ENCODE peak calls at places on chromosomes 12 and 14, in six cellular contexts. N, L, Z, T, C and D are unnamed samples.

GRCh38 chr14:65019944-65020566 is 33.4 kb downstream of the FNTB start:
- DNase-seq in N (no peak), L (no peak), Z (peak; percentile 51), T (peak; percentile 38), C (peak; percentile 52), D (peak; percentile 33)

GRCh38 chr12:7131502-7131866 is 1.3 kb downstream of the CLSTN3 start:
- DNase-seq in N (no peak), L (no peak), Z (no peak), T (no peak), C (no peak), D (no peak)

GRCh38 chr12:88298761-88299242 is 156.7 kb downstream of the TMTC3 start:
- DNase-seq in N (no peak), L (no peak), Z (peak; percentile 10), T (no peak), C (no peak), D (no peak)

GRCh38 chr14:100677925-100678765 is 48.5 kb upstream of the DLK1 start:
- DNase-seq in N (peak; percentile 83), L (no peak), Z (no peak), T (peak; percentile 83), C (peak; percentile 75), D (no peak)

GRCh38 chr14:94027566-94028449 is 1.7 kb downstream of the OTUB2 start:
- DNase-seq in N (no peak), L (no peak), Z (no peak), T (no peak), C (no peak), D (peak; percentile 65)

GRCh38 chr14:31541702-31542101 is 19.5 kb upstream of the NUBPL start:
- DNase-seq in N (no peak), L (no peak), Z (no peak), T (no peak), C (no peak), D (no peak)

GRCh38 chr14:56205906-56206305 is 87.7 kb downstream of the PELI2 start:
- DNase-seq in N (no peak), L (no peak), Z (no peak), T (no peak), C (no peak), D (no peak)

GRCh38 chr12:3898751-3899150 is 25.6 kb upstream of the PARP11 start:
- DNase-seq in N (no peak), L (no peak), Z (no peak), T (no peak), C (no peak), D (no peak)

GRCh38 chr14:28767239-28767850 is 758 bp downstream of the FOXG1 start:
- DNase-seq in N (no peak), L (no peak), Z (no peak), T (no peak), C (no peak), D (no peak)

GRCh38 chr12:130664772-130665171 is 51.3 kb downstream of the RIMBP2 start:
- DNase-seq in N (no peak), L (no peak), Z (no peak), T (no peak), C (no peak), D (no peak)

GRCh38 chr12:7439579-7440505 is 4.1 kb downstream of the CD163L1 start:
- DNase-seq in N (no peak), L (no peak), Z (peak; percentile 53), T (no peak), C (peak; percentile 76), D (no peak)

GRCh38 chr12:121823101-121823726 is 19.4 kb downstream of the SETD1B start:
- DNase-seq in N (peak; percentile 64), L (no peak), Z (no peak), T (no peak), C (no peak), D (no peak)

GRCh38 chr12:65923228-65923627 is 98.9 kb downstream of the HMGA2 start:
- DNase-seq in N (no peak), L (no peak), Z (no peak), T (no peak), C (no peak), D (no peak)

GRCh38 chr14:66069830-66070541 is 416.2 kb upstream of the CCDC196 start:
- DNase-seq in N (no peak), L (no peak), Z (no peak), T (no peak), C (no peak), D (peak; percentile 14)

GRCh38 chr12:64092507-64092906 is 129.6 kb downstream of the KICS2 start:
- DNase-seq in N (no peak), L (no peak), Z (no peak), T (no peak), C (no peak), D (no peak)

GRCh38 chr14:81234268-81234667 is 13.5 kb upstream of the GTF2A1 start:
- DNase-seq in N (no peak), L (no peak), Z (no peak), T (no peak), C (no peak), D (no peak)

GRCh38 chr14:101174980-101175606 is 271.6 kb upstream of the RTL1 start:
- DNase-seq in N (no peak), L (no peak), Z (no peak), T (peak; percentile 10), C (no peak), D (no peak)

GRCh38 chr12:69642531-69642930 is 31.8 kb upstream of the LRRC10 start:
- DNase-seq in N (no peak), L (no peak), Z (no peak), T (no peak), C (no peak), D (no peak)
- TF ChIP-seq POLR2A in N (no peak), L (no peak), Z (no peak), T (no peak), C (no peak), D (no peak)

DNA sequence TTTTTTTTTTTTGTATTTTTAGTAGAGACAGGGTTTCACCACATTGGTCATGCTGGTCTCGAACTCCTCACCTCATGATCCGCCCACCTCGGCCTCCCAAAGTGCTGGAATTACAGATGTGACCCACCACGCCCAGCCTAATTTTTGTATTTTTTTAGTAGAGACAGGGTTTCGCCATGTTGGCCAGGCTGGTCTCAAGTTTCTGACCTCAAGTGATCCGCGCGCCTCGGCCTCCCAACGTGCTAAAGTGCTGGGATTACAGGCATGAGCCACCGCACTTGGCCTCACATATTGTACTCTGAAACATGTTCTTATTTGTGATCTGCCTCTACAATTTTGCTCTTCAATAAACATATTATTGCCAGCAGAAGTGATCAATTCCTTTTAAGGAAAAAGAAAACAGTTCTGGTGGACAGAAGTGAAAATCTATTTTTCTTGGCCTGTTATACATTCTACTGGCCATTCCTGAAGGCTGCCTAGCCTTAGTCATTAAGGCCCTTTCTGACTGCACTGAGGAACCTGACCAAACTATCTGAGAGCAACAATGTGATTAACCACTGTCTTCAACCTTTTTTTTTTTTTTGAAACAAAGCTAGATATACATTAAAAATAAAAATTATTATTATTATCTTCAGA is 36.1 kb downstream of the SNX6 start:
- DNase-seq in N (no peak), L (no peak), Z (no peak), T (no peak), C (no peak), D (no peak)
- TF ChIP-seq POLR2A in N (no peak), L (no peak), Z (no peak), T (no peak), C (no peak), D (no peak)

GRCh38 chr12:104986022-104986941 is at the start of gene NOPCHAP1:
- DNase-seq in N (peak; percentile 95), L (peak; percentile 79), Z (peak; percentile 92), T (peak; percentile 93), C (peak; percentile 95), D (peak; percentile 86)
- TF ChIP-seq POLR2A in N (peak; percentile 26), L (peak; percentile 64), Z (peak; percentile 98), T (peak; percentile 43), C (peak; percentile 91), D (peak; percentile 92)

DNA sequence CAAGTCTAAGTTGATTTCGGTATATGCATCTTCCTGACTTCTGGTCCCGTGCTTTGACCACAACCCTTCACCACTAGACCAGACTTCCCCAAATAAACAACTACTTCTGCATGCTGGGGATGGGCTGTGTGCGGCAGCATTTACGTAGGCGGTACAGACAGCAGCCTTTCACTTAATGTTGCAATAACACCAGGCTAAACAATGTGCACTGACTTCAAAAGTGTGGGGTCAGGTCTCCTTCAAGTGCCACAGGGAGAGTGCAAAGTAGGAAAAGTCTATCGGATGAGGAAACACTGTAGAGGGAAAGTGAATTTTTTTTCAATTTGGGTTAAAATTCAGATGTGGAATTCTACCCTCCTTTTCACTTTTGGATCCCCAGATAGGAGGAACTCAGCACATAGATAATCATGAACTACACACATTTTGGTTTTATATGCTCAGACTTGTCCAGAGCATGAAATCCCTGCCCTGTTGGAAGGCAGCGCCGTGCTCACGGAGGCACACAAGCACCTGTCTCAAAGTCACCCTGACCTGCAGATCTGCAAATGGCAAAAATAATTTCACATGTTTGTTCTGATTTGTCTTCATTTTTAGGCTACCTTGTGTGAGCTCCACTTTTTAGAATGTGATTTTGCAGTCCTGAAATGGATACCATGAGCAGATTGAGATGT is 3.6 kb upstream of the FOS start:
- DNase-seq in N (peak; percentile 84), L (peak; percentile 27), Z (no peak), T (no peak), C (no peak), D (no peak)
- TF ChIP-seq POLR2A in N (no peak), L (no peak), Z (no peak), T (no peak), C (no peak), D (no peak)

DNA sequence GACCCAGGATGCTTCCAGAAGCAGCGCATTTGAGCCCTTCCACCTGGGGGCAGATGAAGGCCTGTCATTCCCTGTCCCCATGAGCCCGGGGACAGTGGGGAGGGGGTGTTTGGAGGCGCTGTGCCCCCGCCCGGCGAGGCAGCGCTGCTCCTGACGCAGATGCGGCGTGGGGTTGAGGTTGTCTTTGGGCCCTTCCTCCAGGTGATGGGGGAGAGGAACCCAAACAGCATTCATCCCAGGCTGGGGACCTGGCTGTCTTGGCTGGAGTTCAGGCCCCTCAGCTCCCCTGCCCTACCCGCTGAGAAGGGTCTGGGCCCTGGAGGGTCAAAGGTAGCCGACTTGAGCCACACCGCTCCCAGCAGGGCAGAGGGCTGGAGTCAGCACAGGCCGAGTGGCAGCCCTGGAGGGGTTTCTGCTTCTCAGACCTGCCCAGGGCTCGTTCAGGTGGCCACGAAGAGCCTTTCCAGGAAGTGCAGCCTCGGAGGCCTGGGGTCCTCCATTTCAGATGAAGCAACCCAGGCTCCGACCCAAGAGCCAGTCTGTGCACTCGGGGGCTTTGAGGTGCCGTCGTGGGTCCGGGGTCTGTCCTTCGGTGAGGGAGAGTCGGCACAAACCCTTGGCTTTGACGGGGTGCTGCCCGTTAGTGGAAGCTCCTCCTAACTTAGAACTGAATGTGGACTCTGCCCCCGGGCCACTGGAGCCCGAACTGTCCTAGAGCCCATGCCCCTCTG is 16.0 kb downstream of the ACADS start:
- DNase-seq in N (no peak), L (no peak), Z (no peak), T (no peak), C (no peak), D (no peak)
- TF ChIP-seq POLR2A in N (no peak), L (no peak), Z (no peak), T (no peak), C (no peak), D (no peak)

GRCh38 chr14:54364555-54365415 is 32.0 kb upstream of the CDKN3 start:
- DNase-seq in N (no peak), L (no peak), Z (no peak), T (no peak), C (no peak), D (no peak)
- TF ChIP-seq POLR2A in N (no peak), L (no peak), Z (no peak), T (no peak), C (no peak), D (no peak)

DNA sequence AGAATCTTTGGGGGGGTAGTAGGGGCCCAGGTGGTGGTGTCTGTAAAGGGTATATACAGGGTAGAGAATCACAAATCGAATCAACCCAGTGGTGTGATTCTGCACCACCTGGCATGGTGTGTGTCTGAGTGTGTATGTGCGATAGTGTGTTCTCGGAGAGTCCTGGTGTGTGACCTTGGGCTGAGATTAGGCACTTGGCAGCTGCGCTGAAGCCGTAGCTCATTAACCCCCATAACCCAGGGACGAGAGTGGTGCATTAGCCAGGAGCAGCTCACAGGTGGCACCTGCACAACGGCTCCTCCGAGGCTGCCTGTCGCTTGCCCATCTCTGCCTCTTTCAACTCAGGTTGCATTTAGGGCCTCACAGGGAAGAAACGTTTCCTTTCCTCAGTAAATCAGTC is 15.6 kb upstream of the TESC start:
- DNase-seq in N (no peak), L (no peak), Z (no peak), T (no peak), C (no peak), D (no peak)
- TF ChIP-seq POLR2A in N (no peak), L (no peak), Z (no peak), T (no peak), C (no peak), D (no peak)